ENCODE peak calls at places on chromosomes 11 and 22, in four cellular contexts. T is non-pigmented ciliary epithelial cell; O is NCI-H774; Q is stimulated activated CD8-positive, alpha-beta memory T cell treated with anti-CD3 and anti-CD28 coated beads, Interleukin-15, amount 100 ng/mL, for 4 hours. A is an unnamed sample.

GRCh38 chr11:2778630-2779498 is 79.1 kb upstream of the KCNQ1OT1 start:
- DNase-seq in T (peak; percentile 18), O (peak; percentile 11), Q (no peak), A (peak; percentile 86)

GRCh38 chr22:37731804-37732471 is 35.1 kb downstream of the TRIOBP start:
- DNase-seq in T (no peak), O (no peak), Q (no peak), A (no peak)

GRCh38 chr11:78583889-78584288 is 9.2 kb upstream of the NARS2 start:
- DNase-seq in T (no peak), O (no peak), Q (no peak), A (no peak)

GRCh38 chr22:25395468-25395867 is 169.0 kb upstream of the GRK3 start:
- DNase-seq in T (no peak), O (no peak), Q (no peak), A (no peak)

GRCh38 chr11:32426819-32427615 is 8.3 kb downstream of the WT1 start:
- DNase-seq in T (no peak), O (no peak), Q (no peak), A (no peak)

GRCh38 chr11:65314501-65315203 is at the start of gene CDC42EP2:
- DNase-seq in T (no peak), O (peak; percentile 78), Q (peak; percentile 59), A (peak; percentile 96)

GRCh38 chr22:43310311-43310710 is 32.9 kb downstream of the SCUBE1 start:
- DNase-seq in T (no peak), O (no peak), Q (no peak), A (peak; percentile 37)

GRCh38 chr11:6576471-6577373 is 26.7 kb downstream of the RRP8 start:
- DNase-seq in T (peak; percentile 11), O (no peak), Q (no peak), A (peak; percentile 55)

GRCh38 chr11:104665631-104666030 is 232.6 kb downstream of the CASP12 start:
- DNase-seq in T (no peak), O (no peak), Q (no peak), A (no peak)

GRCh38 chr11:92784313-92784712 is 185.1 kb upstream of the MTNR1B start:
- DNase-seq in T (no peak), O (no peak), Q (no peak), A (no peak)

GRCh38 chr22:23497016-23497885 is 82.8 kb downstream of the IGLL1 start:
- DNase-seq in T (no peak), O (no peak), Q (no peak), A (peak; percentile 27)

GRCh38 chr11:83195176-83195531 is 1.6 kb downstream of the ANKRD42 start:
- DNase-seq in T (no peak), O (no peak), Q (no peak), A (no peak)

GRCh38 chr11:45881708-45882368 is 3.6 kb upstream of the MAPK8IP1 start:
- DNase-seq in T (no peak), O (no peak), Q (no peak), A (no peak)